ENCODE peak calls at places on chromosomes 16 and 17, in six cellular contexts. L is K562, F is SK-N-SH, A is H1, M is GM12878, Q is Panc1. O is an unnamed sample.

GRCh38 chr17:34163681-34164080 is 91.4 kb upstream of the CCL2 start:
- DNase-seq in L (peak; percentile 21), F (peak; percentile 60), A (peak; percentile 52), M (no peak), Q (no peak), O (no peak)

GRCh38 chr16:22098538-22099255 is 6.4 kb downstream of the VWA3A start:
- DNase-seq in L (peak; percentile 50), F (peak; percentile 71), A (no peak), M (peak; percentile 17), Q (peak; percentile 41), O (peak; percentile 56)

GRCh38 chr17:12637745-12638651 is 27.7 kb upstream of the MYOCD start:
- DNase-seq in L (no peak), F (no peak), A (no peak), M (no peak), Q (no peak), O (no peak)

GRCh38 chr16:8236816-8237215 is 353.5 kb downstream of the TMEM114 start:
- DNase-seq in L (no peak), F (no peak), A (no peak), M (no peak), Q (no peak), O (no peak)

GRCh38 chr16:10646581-10647263 is 48.0 kb downstream of the TEKT5 start:
- DNase-seq in L (no peak), F (no peak), A (no peak), M (no peak), Q (no peak), O (no peak)

GRCh38 chr17:5513610-5514009 is 27.2 kb downstream of the MIS12 start:
- DNase-seq in L (no peak), F (no peak), A (no peak), M (no peak), Q (no peak), O (no peak)

GRCh38 chr16:89765292-89765810 is 44.0 kb downstream of the ZNF276 start:
- DNase-seq in L (no peak), F (no peak), A (no peak), M (no peak), Q (no peak), O (no peak)

GRCh38 chr17:60333628-60334031 is 58.3 kb downstream of the USP32 start:
- DNase-seq in L (no peak), F (peak; percentile 30), A (no peak), M (no peak), Q (no peak), O (no peak)

GRCh38 chr16:30893744-30894539 is at the start of gene BCL7C:
- DNase-seq in L (peak; percentile 92), F (peak; percentile 96), A (peak; percentile 93), M (no peak), Q (no peak), O (peak; percentile 65)

GRCh38 chr17:2863204-2863603 is 67.0 kb downstream of the RAP1GAP2 start:
- DNase-seq in L (no peak), F (no peak), A (no peak), M (no peak), Q (no peak), O (no peak)

GRCh38 chr16:56357291-56357764 is 68.0 kb downstream of the AMFR start:
- DNase-seq in L (no peak), F (peak; percentile 23), A (peak; percentile 56), M (no peak), Q (no peak), O (no peak)

GRCh38 chr17:48579738-48580543 is 1.8 kb upstream of the HOXB4 start:
- DNase-seq in L (no peak), F (no peak), A (no peak), M (no peak), Q (no peak), O (no peak)

GRCh38 chr17:66675991-66676371 is 158.9 kb upstream of the CACNG5 start:
- DNase-seq in L (no peak), F (no peak), A (no peak), M (no peak), Q (no peak), O (no peak)

GRCh38 chr16:89613954-89614459 is 565 bp downstream of the DPEP1 start:
- DNase-seq in L (no peak), F (no peak), A (no peak), M (no peak), Q (no peak), O (no peak)

GRCh38 chr17:16013943-16014407 is 14.4 kb downstream of the TTC19 start:
- DNase-seq in L (no peak), F (peak; percentile 50), A (no peak), M (no peak), Q (peak; percentile 81), O (peak; percentile 36)
- TF ChIP-seq SIN3A in L (no peak), F (no peak), A (no peak), M (no peak), Q (no peak), O (no peak)

GRCh38 chr17:77505460-77505769 is 364.6 kb downstream of the SEC14L1 start:
- DNase-seq in L (no peak), F (no peak), A (no peak), M (no peak), Q (no peak), O (no peak)

GRCh38 chr17:77508047-77508715 is 367.4 kb downstream of the SEC14L1 start:
- DNase-seq in L (no peak), F (no peak), A (no peak), M (no peak), Q (no peak), O (no peak)

GRCh38 chr17:77507116-77507885 is 366.5 kb downstream of the SEC14L1 start:
- DNase-seq in L (no peak), F (peak; percentile 39), A (no peak), M (no peak), Q (no peak), O (no peak)

GRCh38 chr17:77504652-77505459 is 364.1 kb downstream of the SEC14L1 start:
- DNase-seq in L (peak; percentile 39), F (peak; percentile 30), A (no peak), M (no peak), Q (no peak), O (no peak)

DNA sequence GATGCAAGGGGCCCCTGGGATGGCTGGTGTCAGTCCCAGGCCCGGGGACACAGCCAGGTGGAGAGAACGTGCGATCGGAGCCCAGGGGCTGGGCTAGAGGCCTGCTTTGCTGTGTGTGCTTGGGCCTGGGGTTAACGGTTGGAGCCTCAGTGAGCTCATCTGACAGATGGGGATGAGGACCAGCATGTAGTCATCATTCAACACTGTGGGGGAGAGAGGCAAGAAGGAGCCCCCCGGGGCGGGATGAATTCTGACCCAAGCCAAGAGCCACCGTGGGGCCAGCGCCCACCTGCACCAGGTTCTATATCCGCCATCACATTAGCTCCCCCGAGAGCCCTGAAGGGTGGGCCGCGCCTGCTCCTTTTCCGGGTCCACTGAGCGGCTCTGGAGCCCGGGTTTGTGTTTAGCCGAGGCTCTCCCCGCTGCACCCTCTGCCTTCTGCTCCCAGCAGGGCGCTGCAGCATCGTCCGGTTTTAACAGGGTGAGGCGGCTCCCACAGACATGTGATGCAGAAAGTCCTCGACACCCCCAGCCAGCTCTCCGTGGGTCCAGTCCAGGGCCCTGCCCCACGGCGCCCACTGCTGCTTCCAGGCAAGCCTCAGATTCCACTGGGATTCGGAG is 365.7 kb downstream of the SEC14L1 start:
- DNase-seq in L (no peak), F (peak; percentile 36), A (no peak), M (no peak), Q (no peak), O (no peak)
- TF ChIP-seq SIN3A in L (no peak), F (no peak), A (no peak), M (no peak), Q (no peak), O (no peak)

GRCh38 chr16:71724320-71724751 is at the start of gene PHLPP2:
- DNase-seq in L (no peak), F (no peak), A (no peak), M (no peak), Q (no peak), O (no peak)
- TF ChIP-seq SIN3A in L (no peak), F (no peak), A (no peak), M (no peak), Q (no peak), O (no peak)

GRCh38 chr16:35011-35775 is 18.2 kb downstream of the POLR3K start:
- DNase-seq in L (no peak), F (no peak), A (no peak), M (no peak), Q (no peak), O (no peak)

GRCh38 chr16:33877-34707 is 19.3 kb downstream of the POLR3K start:
- DNase-seq in L (no peak), F (no peak), A (no peak), M (no peak), Q (no peak), O (no peak)

GRCh38 chr16:36336-36984 is 16.9 kb downstream of the POLR3K start:
- DNase-seq in L (no peak), F (no peak), A (no peak), M (no peak), Q (no peak), O (no peak)

GRCh38 chr16:37511-37910 is 15.9 kb downstream of the POLR3K start:
- DNase-seq in L (no peak), F (no peak), A (no peak), M (no peak), Q (no peak), O (no peak)

DNA sequence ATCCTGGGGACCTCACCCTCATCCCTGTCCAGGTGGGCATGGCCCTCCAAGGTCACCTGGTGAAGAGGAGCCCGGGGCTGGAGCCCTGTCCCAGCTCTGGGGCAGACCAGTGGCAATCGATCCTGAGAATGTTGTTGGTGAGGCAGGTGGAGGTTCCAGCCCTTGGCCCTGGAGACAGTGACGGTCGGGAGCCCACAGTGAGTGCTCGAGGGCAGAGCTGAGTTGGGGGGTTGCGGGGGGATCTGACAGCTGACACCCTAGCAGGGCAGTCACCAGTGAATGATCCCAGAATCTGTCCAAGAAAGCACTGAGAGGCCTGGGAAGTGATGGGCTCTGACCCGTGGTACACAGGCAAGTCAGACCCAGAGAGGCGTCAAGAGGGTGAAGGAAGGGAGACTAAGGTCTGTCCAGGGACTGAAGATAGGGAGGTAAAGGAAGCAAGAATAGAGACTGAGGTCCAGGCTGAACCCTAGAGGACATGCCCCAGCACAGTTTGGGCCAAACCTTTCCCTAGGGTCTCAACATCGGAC is 17.6 kb downstream of the POLR3K start:
- DNase-seq in L (no peak), F (no peak), A (no peak), M (no peak), Q (no peak), O (no peak)
- TF ChIP-seq SIN3A in L (no peak), F (no peak), A (no peak), M (no peak), Q (no peak), O (no peak)

DNA sequence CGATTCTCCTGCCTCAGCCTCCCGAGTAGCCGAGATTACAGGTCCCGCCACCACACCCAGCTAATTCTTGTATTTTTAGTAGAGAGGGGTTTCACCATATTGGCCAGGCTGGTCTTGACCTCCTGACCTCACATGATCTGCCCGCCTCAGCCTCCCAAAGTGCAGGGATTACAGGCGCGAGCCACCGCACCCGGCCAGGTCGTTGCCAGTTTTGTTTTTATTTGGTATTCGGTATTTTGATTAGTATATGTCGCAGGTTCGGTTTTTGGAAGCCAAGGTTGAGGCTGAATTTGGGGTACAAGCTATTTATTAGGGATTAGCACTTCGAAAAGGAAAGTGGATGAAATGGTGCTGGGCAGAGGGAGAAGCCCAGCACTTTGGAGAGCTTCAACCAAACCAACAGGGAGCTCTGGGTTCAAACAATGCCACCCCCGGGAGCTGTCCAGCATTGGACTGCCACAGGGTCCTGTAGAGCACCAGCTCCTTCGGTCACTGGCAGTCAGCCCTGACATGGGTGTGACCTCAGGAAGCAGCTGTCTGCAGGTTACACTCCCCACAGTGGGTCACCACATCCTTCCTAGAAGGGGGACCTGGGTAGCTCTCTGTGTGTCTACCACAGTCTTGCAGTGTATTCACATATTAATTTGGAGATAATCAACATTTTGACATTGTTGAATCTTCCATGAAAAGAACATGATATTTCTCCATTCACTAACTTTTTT is 1.5 kb upstream of the CLEC10A start:
- DNase-seq in L (no peak), F (no peak), A (no peak), M (no peak), Q (no peak), O (no peak)
- TF ChIP-seq SIN3A in L (no peak), F (no peak), A (no peak), M (no peak), Q (no peak), O (no peak)